ENCODE peak calls at places on chromosomes 7 and 10, in seven cellular contexts. F is endothelial cell of umbilical vein, K is IMR-90, D is H1, H is ovary, S is body of pancreas, R is transverse colon. T is an unnamed sample.

GRCh38 chr7:151392002-151392401 is 17.8 kb downstream of the WDR86 start:
- DNase-seq in F (no peak), K (no peak), D (no peak), H (no peak), S (no peak), R (no peak), T (no peak)

GRCh38 chr7:46651070-46651469 is 730.0 kb upstream of the IGFBP3 start:
- DNase-seq in F (no peak), K (no peak), D (no peak), H (no peak), S (no peak), R (peak), T (no peak)

GRCh38 chr10:14009315-14010082 is 321.2 kb downstream of the FRMD4A start:
- DNase-seq in F (peak), K (peak), D (no peak), H (no peak), S (no peak), R (no peak), T (no peak)

GRCh38 chr7:157090485-157091165 is 48.1 kb upstream of the UBE3C start:
- DNase-seq in F (no peak), K (no peak), D (no peak), H (no peak), S (no peak), R (no peak), T (no peak)

GRCh38 chr7:81926154-81926553 is 156.3 kb upstream of the HGF start:
- DNase-seq in F (no peak), K (peak), D (no peak), H (no peak), S (no peak), R (no peak), T (no peak)

GRCh38 chr7:818031-818699 is 14.1 kb upstream of the SUN1 start:
- DNase-seq in F (peak), K (peak), D (no peak), H (no peak), S (no peak), R (no peak), T (no peak)

GRCh38 chr10:13404305-13404759 is 56.2 kb upstream of the SEPHS1 start:
- DNase-seq in F (peak), K (no peak), D (no peak), H (no peak), S (no peak), R (no peak), T (no peak)

GRCh38 chr10:25661632-25662031 is 272.4 kb upstream of the MYO3A start:
- DNase-seq in F (no peak), K (no peak), D (no peak), H (no peak), S (no peak), R (no peak), T (no peak)

GRCh38 chr7:28958235-28958945 is at the start of gene TRIL:
- DNase-seq in F (peak), K (peak), D (peak), H (peak), S (peak), R (peak), T (peak)

GRCh38 chr10:32149257-32149955 is 93.2 kb upstream of the KIF5B start:
- DNase-seq in F (peak), K (peak), D (no peak), H (peak), S (peak), R (peak), T (peak)

GRCh38 chr10:72637398-72637857 is 11.5 kb upstream of the MICU1 start:
- DNase-seq in F (peak), K (peak), D (no peak), H (no peak), S (no peak), R (peak), T (peak)

GRCh38 chr10:128609460-128609859 is 483.2 kb upstream of the MKI67 start:
- DNase-seq in F (no peak), K (no peak), D (no peak), H (no peak), S (no peak), R (no peak), T (no peak)

GRCh38 chr7:123757095-123757494 is 8.3 kb upstream of the WASL start:
- DNase-seq in F (no peak), K (no peak), D (no peak), H (no peak), S (no peak), R (no peak), T (no peak)

GRCh38 chr10:131453772-131454634 is 142.5 kb upstream of the TCERG1L start:
- DNase-seq in F (no peak), K (no peak), D (peak), H (peak), S (peak), R (peak), T (peak)

GRCh38 chr10:50316695-50317648 is 65.7 kb upstream of the ASAH2 start:
- DNase-seq in F (no peak), K (peak), D (no peak), H (no peak), S (no peak), R (no peak), T (no peak)

GRCh38 chr7:18354108-18354507 is 141.4 kb upstream of the HDAC9 start:
- DNase-seq in F (no peak), K (no peak), D (no peak), H (no peak), S (no peak), R (no peak), T (no peak)

GRCh38 chr10:1059902-1060301 is 3.7 kb downstream of the WDR37 start:
- DNase-seq in F (no peak), K (no peak), D (no peak), H (no peak), S (no peak), R (no peak), T (no peak)

GRCh38 chr7:100781255-100781654 is 46.1 kb downstream of the EPHB4 start:
- DNase-seq in F (no peak), K (no peak), D (no peak), H (no peak), S (no peak), R (no peak), T (no peak)

GRCh38 chr10:29734980-29735627 is 100.3 kb upstream of the SVIL start:
- DNase-seq in F (peak), K (no peak), D (peak), H (peak), S (peak), R (peak), T (peak)

GRCh38 chr10:35212856-35213255 is 86.2 kb downstream of the CREM start:
- DNase-seq in F (no peak), K (no peak), D (no peak), H (no peak), S (no peak), R (peak), T (peak)

GRCh38 chr7:1087952-1088920 is at the start of gene GPER1:
- DNase-seq in F (no peak), K (peak), D (peak), H (peak), S (peak), R (peak), T (peak)

GRCh38 chr10:124537891-124538290 is 76.3 kb downstream of the LHPP start:
- DNase-seq in F (no peak), K (no peak), D (no peak), H (no peak), S (no peak), R (no peak), T (no peak)

GRCh38 chr7:154579711-154580110 is 423.2 kb downstream of the PAXIP1 start:
- DNase-seq in F (no peak), K (no peak), D (no peak), H (no peak), S (no peak), R (no peak), T (no peak)

GRCh38 chr10:15792777-15793176 is 67.5 kb downstream of the MINDY3 start:
- DNase-seq in F (no peak), K (no peak), D (no peak), H (no peak), S (no peak), R (no peak), T (no peak)

GRCh38 chr10:111488668-111489067 is 411.8 kb downstream of the ADRA2A start:
- DNase-seq in F (no peak), K (no peak), D (no peak), H (no peak), S (no peak), R (no peak), T (no peak)

GRCh38 chr7:122532406-122533269 is 166.3 kb downstream of the RNF133 start:
- DNase-seq in F (peak), K (peak), D (no peak), H (no peak), S (no peak), R (no peak), T (no peak)

DNA sequence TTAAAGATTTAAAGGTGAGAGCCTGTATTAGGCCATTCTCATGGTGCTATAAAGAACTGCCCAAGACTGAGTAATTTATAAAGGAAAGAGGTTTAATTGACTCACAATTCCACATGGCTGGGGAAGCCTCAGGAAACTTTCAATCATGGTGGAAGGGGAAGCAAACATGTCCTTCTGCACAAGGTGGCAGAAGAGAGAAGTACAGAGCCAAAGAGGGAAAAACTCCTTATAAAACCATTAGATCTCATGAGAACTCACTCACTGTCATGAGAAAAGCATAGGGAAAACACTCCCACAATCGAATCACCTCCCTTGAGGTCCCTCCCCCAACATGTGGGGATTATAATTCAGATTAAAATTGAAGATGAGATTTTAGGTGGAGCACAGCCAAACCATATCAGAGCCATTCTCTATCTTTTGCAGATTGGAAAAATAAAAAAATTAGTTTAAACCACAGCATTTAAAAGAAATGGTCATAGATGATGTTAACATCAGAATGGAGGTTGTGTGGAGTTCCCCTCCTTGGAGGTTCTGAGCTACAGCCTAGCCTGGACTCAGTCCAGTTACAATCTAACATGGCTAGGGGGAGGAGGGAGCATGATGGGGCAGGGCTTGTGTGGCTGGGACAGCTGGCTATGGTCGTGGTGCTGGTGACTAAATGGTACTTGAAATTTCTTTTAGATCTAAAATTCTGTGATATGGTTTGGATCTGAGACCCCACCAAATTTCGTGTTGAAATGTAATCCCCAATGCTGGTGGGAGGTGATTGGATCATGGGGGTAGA is 33.1 kb downstream of the GSTO2 start:
- DNase-seq in F (no peak), K (peak), D (no peak), H (no peak), S (no peak), R (no peak), T (no peak)
- H3K27ac ChIP-seq in F (no peak), K (no peak), D (no peak), H (no peak), S (no peak), R (no peak), T (no peak)

GRCh38 chr10:110206988-110207804 is at the start of gene MXI1:
- DNase-seq in F (peak), K (peak), D (peak), H (peak), S (peak), R (peak), T (peak)
- TF ChIP-seq POLR2A in F (no peak), K (no peak), D (no peak), H (peak), S (peak), R (peak), T (peak)

DNA sequence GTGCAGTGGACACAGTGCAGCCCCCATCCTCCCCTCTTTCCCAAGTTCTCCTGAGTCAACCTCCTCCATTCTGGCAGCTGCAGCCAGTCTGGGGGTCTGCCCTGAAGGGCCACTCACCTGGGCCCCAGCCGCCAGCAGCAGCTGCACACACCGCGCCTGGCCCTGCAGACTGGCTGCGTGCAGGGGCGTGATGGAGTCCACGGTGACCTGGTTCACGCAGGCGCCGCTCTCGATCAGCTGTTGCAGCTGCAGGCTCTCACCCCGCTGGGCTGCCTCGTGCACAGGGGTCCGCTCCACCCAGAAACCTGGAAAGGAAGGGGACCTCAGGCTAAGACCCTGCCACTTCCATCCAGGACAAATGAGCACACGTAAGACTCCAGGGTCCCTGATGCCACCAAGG is 13.6 kb downstream of the ASB13 start:
- DNase-seq in F (no peak), K (no peak), D (no peak), H (no peak), S (no peak), R (no peak), T (no peak)
- H3K27ac ChIP-seq in F (no peak), K (no peak), D (no peak), H (no peak), S (no peak), R (no peak), T (no peak)

DNA sequence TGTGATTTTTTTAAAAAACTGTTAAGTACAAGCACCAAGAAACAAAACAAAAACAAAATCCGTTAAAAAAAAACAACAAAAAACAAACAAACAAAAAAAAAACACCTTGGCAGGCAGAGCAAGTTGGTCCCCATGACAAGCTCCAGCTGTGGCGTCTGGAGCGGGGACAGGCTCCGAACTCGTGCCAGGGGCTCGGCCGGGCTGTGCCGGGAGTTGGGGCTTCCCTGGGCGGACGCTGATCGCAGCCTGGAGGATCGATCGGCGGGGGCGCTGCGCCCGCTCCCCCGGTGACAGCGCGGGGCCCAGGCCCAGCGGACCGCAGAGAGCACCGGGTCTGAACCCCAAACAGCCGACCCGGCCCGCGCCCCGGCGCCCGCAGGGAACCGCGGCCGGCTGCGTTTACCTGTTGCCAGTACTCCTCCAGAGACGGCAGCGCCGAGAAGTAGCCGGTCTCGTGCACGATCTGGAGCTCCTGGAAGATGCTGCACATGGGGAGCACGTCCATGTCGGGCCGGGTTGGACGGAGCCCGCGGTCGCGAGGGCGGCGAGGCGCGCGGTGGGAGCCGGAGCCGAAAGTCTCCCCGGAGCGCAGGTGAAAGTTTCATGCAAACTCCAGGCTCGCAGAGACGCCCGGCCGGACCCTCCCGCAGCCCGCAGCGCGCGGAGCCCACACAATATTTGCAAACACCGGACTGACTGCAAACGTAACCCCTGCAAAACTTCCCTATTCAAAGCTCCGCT is at the start of gene KLF6:
- DNase-seq in F (no peak), K (peak), D (peak), H (peak), S (peak), R (peak), T (peak)
- TF ChIP-seq POLR2A in F (peak), K (peak), D (peak), H (no peak), S (peak), R (peak), T (no peak)

DNA sequence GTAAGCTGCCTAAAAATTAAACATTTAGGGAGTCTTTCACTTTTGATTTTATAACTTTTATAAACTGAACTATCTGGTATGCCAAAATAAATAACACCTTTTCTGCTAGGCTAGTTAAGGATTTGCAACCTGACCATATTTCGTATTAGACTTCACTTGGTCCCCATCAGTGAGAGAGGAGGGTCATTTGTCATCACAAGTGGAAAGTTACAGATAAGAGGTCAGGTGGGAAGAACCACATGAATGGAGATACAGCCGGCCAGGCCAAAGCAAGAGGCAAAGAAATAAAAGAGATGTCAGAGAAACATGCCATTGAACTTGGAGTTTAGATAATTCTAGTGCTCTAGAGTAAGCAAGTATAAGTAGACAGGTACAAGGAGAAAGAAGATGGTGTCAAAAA is 44.5 kb upstream of the STMP1 start:
- DNase-seq in F (no peak), K (no peak), D (no peak), H (no peak), S (no peak), R (no peak), T (no peak)
- H3K27ac ChIP-seq in F (no peak), K (no peak), D (no peak), H (no peak), S (no peak), R (no peak), T (no peak)

GRCh38 chr10:113517165-113517892 is 35.5 kb upstream of the HABP2 start:
- DNase-seq in F (no peak), K (no peak), D (no peak), H (no peak), S (no peak), R (no peak), T (no peak)
- TF ChIP-seq POLR2A in F (no peak), K (no peak), D (no peak), H (no peak), S (no peak), R (no peak), T (no peak)

GRCh38 chr10:79982486-79982800 is 33.5 kb upstream of the SFTPD start:
- DNase-seq in F (peak), K (no peak), D (no peak), H (no peak), S (no peak), R (no peak), T (no peak)

GRCh38 chr10:79981356-79981672 is 32.4 kb upstream of the SFTPD start:
- DNase-seq in F (no peak), K (no peak), D (no peak), H (no peak), S (no peak), R (no peak), T (no peak)

GRCh38 chr10:79982861-79983260 is 34.0 kb upstream of the SFTPD start:
- DNase-seq in F (no peak), K (no peak), D (no peak), H (no peak), S (peak), R (no peak), T (no peak)

GRCh38 chr10:79980711-79981110 is 31.8 kb upstream of the SFTPD start:
- DNase-seq in F (no peak), K (no peak), D (no peak), H (no peak), S (no peak), R (no peak), T (no peak)

GRCh38 chr10:79981673-79982485 is 33.0 kb upstream of the SFTPD start:
- DNase-seq in F (peak), K (peak), D (peak), H (peak), S (peak), R (peak), T (peak)
- H3K27ac ChIP-seq in F (no peak), K (no peak), D (no peak), H (no peak), S (peak), R (peak), T (peak)

GRCh38 chr7:70569335-70569819 is 562.6 kb upstream of the GALNT17 start:
- DNase-seq in F (no peak), K (no peak), D (no peak), H (no peak), S (no peak), R (no peak), T (no peak)
- TF ChIP-seq POLR2A in F (no peak), K (no peak), D (no peak), H (no peak), S (no peak), R (no peak), T (no peak)

T was measured in heart left ventricle.